ENCODE peak calls at places on chromosomes 1 and 21, in five cellular contexts. One of them, this sample, is unnamed.

GRCh38 chr1:115474166-115474565 is 136.1 kb upstream of the NGF start:
- DNase-seq in H1: no peak
- DNase-seq in HepG2: no peak
- DNase-seq in sigmoid colon: no peak
- DNase-seq in ovary: no peak
- DNase-seq in this sample: no peak

GRCh38 chr1:24594328-24594598 is 38.4 kb downstream of the NCMAP start:
- DNase-seq in H1: no peak
- DNase-seq in HepG2: no peak
- DNase-seq in sigmoid colon: no peak
- DNase-seq in ovary: no peak
- DNase-seq in this sample: no peak

GRCh38 chr1:91791103-91791502 is 94.8 kb downstream of the TGFBR3 start:
- DNase-seq in H1: no peak
- DNase-seq in HepG2: peak
- DNase-seq in sigmoid colon: no peak
- DNase-seq in ovary: no peak
- DNase-seq in this sample: no peak

GRCh38 chr1:41658444-41659158 is 174.1 kb upstream of the EDN2 start:
- DNase-seq in H1: no peak
- DNase-seq in HepG2: no peak
- DNase-seq in sigmoid colon: peak
- DNase-seq in ovary: no peak
- DNase-seq in this sample: no peak

GRCh38 chr1:178275083-178275482 is 181.2 kb downstream of the RASAL2 start:
- DNase-seq in H1: no peak
- DNase-seq in HepG2: no peak
- DNase-seq in sigmoid colon: no peak
- DNase-seq in ovary: no peak
- DNase-seq in this sample: no peak

GRCh38 chr21:44751799-44752636 is 40.6 kb upstream of the TSPEAR start:
- DNase-seq in H1: no peak
- DNase-seq in HepG2: no peak
- DNase-seq in sigmoid colon: no peak
- DNase-seq in ovary: no peak
- DNase-seq in this sample: no peak

GRCh38 chr1:8017495-8018310 is 8.4 kb downstream of the ERRFI1 start:
- DNase-seq in H1: no peak
- DNase-seq in HepG2: peak
- DNase-seq in sigmoid colon: no peak
- DNase-seq in ovary: no peak
- DNase-seq in this sample: no peak

GRCh38 chr21:23162213-23162946 is 2164.2 kb downstream of the NCAM2 start:
- DNase-seq in H1: no peak
- DNase-seq in HepG2: no peak
- DNase-seq in sigmoid colon: no peak
- DNase-seq in ovary: no peak
- DNase-seq in this sample: no peak

GRCh38 chr1:83900530-83900929 is 98.4 kb downstream of the TTLL7 start:
- DNase-seq in H1: no peak
- DNase-seq in HepG2: no peak
- DNase-seq in sigmoid colon: no peak
- DNase-seq in ovary: no peak
- DNase-seq in this sample: no peak

GRCh38 chr1:201324306-201324705 is 41.0 kb downstream of the PKP1 start:
- DNase-seq in H1: no peak
- DNase-seq in HepG2: no peak
- DNase-seq in sigmoid colon: no peak
- DNase-seq in ovary: no peak
- DNase-seq in this sample: no peak

GRCh38 chr1:56502700-56503245 is 76.6 kb downstream of the PLPP3 start:
- DNase-seq in H1: no peak
- DNase-seq in HepG2: peak
- DNase-seq in sigmoid colon: no peak
- DNase-seq in ovary: no peak
- DNase-seq in this sample: no peak

GRCh38 chr1:94093351-94093750 is 27.6 kb downstream of the ABCA4 start:
- DNase-seq in H1: no peak
- DNase-seq in HepG2: no peak
- DNase-seq in sigmoid colon: peak
- DNase-seq in ovary: no peak
- DNase-seq in this sample: no peak

GRCh38 chr1:14140800-14141526 is 441.0 kb downstream of the PRDM2 start:
- DNase-seq in H1: no peak
- DNase-seq in HepG2: no peak
- DNase-seq in sigmoid colon: no peak
- DNase-seq in ovary: peak
- DNase-seq in this sample: no peak

GRCh38 chr1:205013683-205014367 is 29.2 kb upstream of the CNTN2 start:
- DNase-seq in H1: no peak
- DNase-seq in HepG2: no peak
- DNase-seq in sigmoid colon: peak
- DNase-seq in ovary: peak
- DNase-seq in this sample: no peak

GRCh38 chr21:36989699-36990507 is 16.6 kb upstream of the RIPPLY3 start:
- DNase-seq in H1: peak
- DNase-seq in HepG2: peak
- DNase-seq in sigmoid colon: peak
- DNase-seq in ovary: peak
- DNase-seq in this sample: peak
- TF ChIP-seq POLR2A in H1: peak
- TF ChIP-seq POLR2A in HepG2: peak
- TF ChIP-seq POLR2A in sigmoid colon: no peak
- TF ChIP-seq POLR2A in ovary: peak
- TF ChIP-seq POLR2A in this sample: peak

DNA sequence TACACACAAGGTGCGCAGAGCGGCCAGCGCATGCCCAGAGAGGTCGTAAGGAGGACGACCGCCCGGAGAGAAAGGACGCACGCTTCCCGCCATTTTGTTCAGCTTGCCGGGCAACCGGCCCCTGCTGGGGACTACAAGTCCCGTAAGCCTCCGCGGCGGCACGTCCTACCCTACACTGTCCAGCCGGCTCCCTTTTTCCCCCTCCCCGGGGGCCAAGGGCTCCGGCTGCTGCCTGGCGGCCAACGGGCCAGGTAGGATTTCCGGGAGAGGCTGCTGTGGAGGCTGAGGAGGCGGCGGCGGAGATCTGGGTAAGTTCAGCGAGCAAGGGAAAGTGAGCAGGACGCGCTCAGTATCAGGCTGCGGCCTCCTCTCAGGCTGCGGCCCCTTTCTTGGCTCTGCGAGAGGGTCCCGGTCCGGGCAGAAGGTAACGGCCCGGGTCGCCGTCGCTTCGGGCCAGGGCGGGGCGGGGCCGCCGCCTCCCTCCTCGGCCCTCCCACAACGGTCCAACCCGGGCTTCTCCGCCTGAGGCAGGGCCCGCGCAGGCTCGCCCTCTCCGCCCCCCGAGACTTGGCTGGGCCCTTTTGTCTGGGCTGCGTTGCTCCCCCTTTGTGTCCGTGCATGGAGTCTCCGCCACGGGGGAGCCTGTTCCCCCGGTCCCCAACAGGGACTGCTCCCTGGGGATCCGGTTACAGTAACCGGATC is at the start of gene PHACTR4:
- DNase-seq in H1: peak
- DNase-seq in HepG2: peak
- DNase-seq in sigmoid colon: peak
- DNase-seq in ovary: peak
- DNase-seq in this sample: peak
- TF ChIP-seq POLR2A in H1: peak
- TF ChIP-seq POLR2A in HepG2: peak
- TF ChIP-seq POLR2A in sigmoid colon: peak
- TF ChIP-seq POLR2A in ovary: peak
- TF ChIP-seq POLR2A in this sample: peak

GRCh38 chr1:28509705-28510349 is 4.0 kb downstream of the RCC1 start:
- DNase-seq in H1: no peak
- DNase-seq in HepG2: no peak
- DNase-seq in sigmoid colon: no peak
- DNase-seq in ovary: no peak
- DNase-seq in this sample: no peak

GRCh38 chr1:28507247-28507645 is 1.4 kb downstream of the RCC1 start:
- DNase-seq in H1: no peak
- DNase-seq in HepG2: no peak
- DNase-seq in sigmoid colon: no peak
- DNase-seq in ovary: no peak
- DNase-seq in this sample: no peak

GRCh38 chr1:28506907-28507246 is 1.0 kb downstream of the RCC1 start:
- DNase-seq in H1: no peak
- DNase-seq in HepG2: no peak
- DNase-seq in sigmoid colon: no peak
- DNase-seq in ovary: no peak
- DNase-seq in this sample: no peak

GRCh38 chr1:28507646-28508434 is 2.0 kb downstream of the RCC1 start:
- DNase-seq in H1: no peak
- DNase-seq in HepG2: no peak
- DNase-seq in sigmoid colon: no peak
- DNase-seq in ovary: no peak
- DNase-seq in this sample: no peak

DNA sequence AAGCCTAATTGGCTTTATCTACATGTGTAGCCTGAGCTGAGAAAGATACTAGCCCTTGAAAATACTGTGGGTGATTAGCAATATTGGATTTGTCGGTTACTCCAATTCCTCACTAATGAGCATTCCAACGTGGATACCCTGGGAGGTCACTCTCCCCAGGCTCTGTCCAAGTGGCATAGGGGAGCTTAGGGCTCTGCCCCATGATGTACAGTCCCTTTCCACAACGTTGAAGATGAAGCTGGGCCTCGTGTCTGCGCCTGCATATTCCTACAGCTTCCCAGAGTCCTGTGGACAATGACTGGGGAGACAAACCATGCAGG is 2.6 kb downstream of the RCC1 start:
- DNase-seq in H1: no peak
- DNase-seq in HepG2: no peak
- DNase-seq in sigmoid colon: no peak
- DNase-seq in ovary: no peak
- DNase-seq in this sample: no peak
- TF ChIP-seq POLR2A in H1: peak
- TF ChIP-seq POLR2A in HepG2: peak
- TF ChIP-seq POLR2A in sigmoid colon: no peak
- TF ChIP-seq POLR2A in ovary: no peak
- TF ChIP-seq POLR2A in this sample: no peak

DNA sequence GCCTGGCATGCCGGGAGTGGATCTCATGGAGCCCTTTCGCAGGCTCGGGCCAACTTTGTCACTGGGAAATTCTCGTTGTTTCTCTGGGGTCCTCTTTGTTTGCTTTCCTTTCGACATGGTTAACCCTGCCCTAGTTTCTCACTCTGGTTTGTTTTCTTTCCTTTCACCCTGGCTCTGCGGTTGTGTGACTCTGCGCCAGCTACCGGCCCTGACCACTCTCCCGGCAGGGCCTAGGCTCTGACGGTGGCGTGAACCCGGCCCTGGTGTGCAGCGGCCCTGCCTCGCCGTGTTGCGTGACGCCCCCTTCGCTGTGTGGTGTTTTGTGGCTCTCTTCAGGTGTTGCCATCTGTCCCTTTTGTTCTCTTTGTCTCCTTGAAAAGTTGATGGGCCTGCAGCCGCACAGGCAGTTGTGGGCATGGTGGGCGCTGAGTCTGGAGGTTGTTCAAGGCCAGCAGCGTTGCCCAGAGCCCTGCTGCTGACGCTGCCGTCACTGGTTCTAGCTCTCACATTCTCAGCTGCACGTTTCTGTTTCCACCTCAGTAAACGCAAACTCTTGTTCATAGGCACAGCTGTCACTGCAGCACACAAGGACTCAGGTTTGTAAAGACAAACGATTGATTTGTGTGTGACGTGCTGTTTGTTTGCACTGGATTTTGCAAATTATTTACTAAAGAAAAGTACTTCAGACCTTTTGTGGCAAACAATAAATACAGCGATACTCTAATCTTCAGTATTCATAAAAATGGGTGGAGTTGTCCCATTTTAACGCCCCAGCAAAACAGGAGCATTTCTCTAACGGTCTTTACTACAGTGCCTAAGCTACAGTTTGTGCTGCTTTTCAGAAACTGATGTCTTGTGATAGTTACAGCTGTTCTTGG is 64.5 kb upstream of the DIP2A start:
- DNase-seq in H1: no peak
- DNase-seq in HepG2: peak
- DNase-seq in sigmoid colon: no peak
- DNase-seq in ovary: no peak
- DNase-seq in this sample: no peak
- TF ChIP-seq POLR2A in H1: no peak
- TF ChIP-seq POLR2A in HepG2: no peak
- TF ChIP-seq POLR2A in sigmoid colon: no peak
- TF ChIP-seq POLR2A in ovary: no peak
- TF ChIP-seq POLR2A in this sample: no peak

GRCh38 chr1:195915826-195916225 is 692.4 kb downstream of the KCNT2 start:
- DNase-seq in H1: no peak
- DNase-seq in HepG2: no peak
- DNase-seq in sigmoid colon: no peak
- DNase-seq in ovary: no peak
- DNase-seq in this sample: no peak
- TF ChIP-seq POLR2A in H1: no peak
- TF ChIP-seq POLR2A in HepG2: no peak
- TF ChIP-seq POLR2A in sigmoid colon: no peak
- TF ChIP-seq POLR2A in ovary: no peak
- TF ChIP-seq POLR2A in this sample: no peak

GRCh38 chr21:33401617-33401967 is 1.6 kb upstream of the IFNGR2 start:
- DNase-seq in H1: no peak
- DNase-seq in HepG2: no peak
- DNase-seq in sigmoid colon: no peak
- DNase-seq in ovary: no peak
- DNase-seq in this sample: no peak

GRCh38 chr21:33403786-33404571 is 766 bp downstream of the IFNGR2 start:
- DNase-seq in H1: peak
- DNase-seq in HepG2: peak
- DNase-seq in sigmoid colon: peak
- DNase-seq in ovary: peak
- DNase-seq in this sample: peak

GRCh38 chr21:33403128-33403785 is at the start of gene IFNGR2:
- DNase-seq in H1: peak
- DNase-seq in HepG2: no peak
- DNase-seq in sigmoid colon: peak
- DNase-seq in ovary: peak
- DNase-seq in this sample: peak

GRCh38 chr21:33399821-33400220 is 3.4 kb upstream of the IFNGR2 start:
- DNase-seq in H1: no peak
- DNase-seq in HepG2: no peak
- DNase-seq in sigmoid colon: no peak
- DNase-seq in ovary: no peak
- DNase-seq in this sample: no peak

GRCh38 chr21:33402011-33402979 is 918 bp upstream of the IFNGR2 start:
- DNase-seq in H1: peak
- DNase-seq in HepG2: no peak
- DNase-seq in sigmoid colon: peak
- DNase-seq in ovary: peak
- DNase-seq in this sample: no peak
- TF ChIP-seq POLR2A in H1: no peak
- TF ChIP-seq POLR2A in HepG2: no peak
- TF ChIP-seq POLR2A in sigmoid colon: peak
- TF ChIP-seq POLR2A in ovary: no peak
- TF ChIP-seq POLR2A in this sample: no peak